ENCODE peak calls at places on chromosomes 4 and X, in four cellular contexts. L, R, Z and J are unnamed samples.

GRCh38 chr4:1255151-1255550 is 6.2 kb upstream of the CTBP1 start:
- DNase-seq in L (no peak), R (no peak), Z (no peak), J (no peak)

GRCh38 chrX:57900961-57901360 is 9.3 kb downstream of the ZXDA start:
- DNase-seq in L (no peak), R (no peak), Z (no peak), J (no peak)

GRCh38 chr4:57550143-57550542 is 440.0 kb upstream of the IGFBP7 start:
- DNase-seq in L (no peak), R (no peak), Z (no peak), J (no peak)

GRCh38 chr4:127165971-127166370 is 466.8 kb upstream of the INTU start:
- DNase-seq in L (no peak), R (no peak), Z (no peak), J (no peak)

GRCh38 chr4:115090483-115091075 is 22.8 kb downstream of the NDST4 start:
- DNase-seq in L (no peak), R (peak; percentile 51), Z (no peak), J (no peak)

GRCh38 chr4:113822555-113823290 is 61.2 kb upstream of the CAMK2D start:
- DNase-seq in L (no peak), R (no peak), Z (no peak), J (no peak)

GRCh38 chrX:133390647-133391046 is 24.6 kb downstream of the GPC4 start:
- DNase-seq in L (no peak), R (no peak), Z (no peak), J (no peak)

GRCh38 chrX:138775501-138775900 is 64.0 kb upstream of the FGF13 start:
- DNase-seq in L (no peak), R (no peak), Z (no peak), J (no peak)

GRCh38 chr4:169583563-169583962 is 28.8 kb downstream of the NEK1 start:
- DNase-seq in L (no peak), R (no peak), Z (no peak), J (no peak)

GRCh38 chr4:52052475-52052780 is 1.3 kb downstream of the SPATA18 start:
- DNase-seq in L (no peak), R (no peak), Z (no peak), J (no peak)

GRCh38 chr4:64883087-64883926 is 474.1 kb upstream of the TECRL start:
- DNase-seq in L (no peak), R (no peak), Z (no peak), J (no peak)

GRCh38 chr4:76830612-76831474 is 67.1 kb downstream of the SOWAHB start:
- DNase-seq in L (no peak), R (no peak), Z (no peak), J (peak; percentile 37)

GRCh38 chrX:37378830-37379229 is 29.7 kb downstream of the PRRG1 start:
- DNase-seq in L (no peak), R (no peak), Z (no peak), J (no peak)

GRCh38 chr4:22522206-22522605 is 6.3 kb upstream of the ADGRA3 start:
- DNase-seq in L (no peak), R (no peak), Z (no peak), J (no peak)

GRCh38 chr4:145937021-145937861 is 1.4 kb downstream of the ZNF827 start:
- DNase-seq in L (peak; percentile 22), R (peak; percentile 15), Z (peak; percentile 66), J (peak; percentile 73)

GRCh38 chr4:185128272-185129119 is 14.6 kb upstream of the SLC25A4 start:
- DNase-seq in L (no peak), R (no peak), Z (no peak), J (peak; percentile 59)